ENCODE peak calls at places on chromosomes 2 and 18, in six cellular contexts. C is GM23338, S is breast epithelium, A is esophagus muscularis mucosa, G is K562, I is endothelial cell of umbilical vein. E is an unnamed sample.

GRCh38 chr2:42770288-42771131 is 6.6 kb upstream of the OXER1 start:
- DNase-seq in C (peak; percentile 93), S (no peak), A (no peak), G (peak; percentile 85), I (peak; percentile 58), E (peak; percentile 75)

GRCh38 chr2:162277344-162277743 is 34.1 kb upstream of the FAP start:
- DNase-seq in C (no peak), S (no peak), A (no peak), G (no peak), I (no peak), E (no peak)

GRCh38 chr2:226999676-227000075 is 163.8 kb downstream of the RHBDD1 start:
- DNase-seq in C (no peak), S (no peak), A (no peak), G (no peak), I (no peak), E (no peak)

GRCh38 chr2:10132596-10132995 is 10.1 kb downstream of the RRM2 start:
- DNase-seq in C (no peak), S (no peak), A (no peak), G (no peak), I (no peak), E (no peak)

GRCh38 chr2:166197446-166197845 is 69.6 kb upstream of the SCN1A start:
- DNase-seq in C (no peak), S (no peak), A (no peak), G (no peak), I (no peak), E (no peak)

GRCh38 chr2:109218087-109218791 is 89.2 kb downstream of the SH3RF3 start:
- DNase-seq in C (no peak), S (peak; percentile 38), A (no peak), G (no peak), I (no peak), E (no peak)

GRCh38 chr2:224772494-224772893 is 56.3 kb upstream of the CCDC195 start:
- DNase-seq in C (no peak), S (no peak), A (no peak), G (no peak), I (no peak), E (no peak)

GRCh38 chr18:8176554-8176953 is 432.7 kb upstream of the RAB12 start:
- DNase-seq in C (peak; percentile 18), S (no peak), A (no peak), G (no peak), I (no peak), E (no peak)

GRCh38 chr2:209721497-209721896 is 50.1 kb upstream of the UNC80 start:
- DNase-seq in C (no peak), S (no peak), A (no peak), G (no peak), I (no peak), E (no peak)

GRCh38 chr2:70703900-70704549 is 64.0 kb downstream of the ADD2 start:
- DNase-seq in C (no peak), S (no peak), A (peak; percentile 62), G (peak; percentile 65), I (no peak), E (no peak)

GRCh38 chr2:154600931-154601494 is 97.5 kb upstream of the KCNJ3 start:
- DNase-seq in C (no peak), S (no peak), A (no peak), G (no peak), I (no peak), E (no peak)

GRCh38 chr2:137348301-137348700 is 583.0 kb downstream of the THSD7B start:
- DNase-seq in C (no peak), S (no peak), A (no peak), G (no peak), I (no peak), E (no peak)

GRCh38 chr2:150698016-150698661 is 210.7 kb upstream of the RND3 start:
- DNase-seq in C (no peak), S (no peak), A (no peak), G (no peak), I (peak; percentile 10), E (no peak)

GRCh38 chr2:97011977-97012569 is 25.7 kb upstream of the FAM178B start:
- DNase-seq in C (peak; percentile 69), S (no peak), A (no peak), G (no peak), I (peak; percentile 72), E (no peak)

GRCh38 chr2:208373460-208374089 is 33.0 kb upstream of the PTH2R start:
- DNase-seq in C (peak; percentile 82), S (no peak), A (no peak), G (peak; percentile 33), I (peak; percentile 28), E (no peak)

GRCh38 chr2:61091485-61091884 is 25.8 kb downstream of the SANBR start:
- DNase-seq in C (no peak), S (no peak), A (no peak), G (no peak), I (no peak), E (no peak)

GRCh38 chr2:239734436-239735005 is 290.6 kb downstream of the NDUFA10 start:
- DNase-seq in C (no peak), S (no peak), A (no peak), G (no peak), I (no peak), E (no peak)

GRCh38 chr2:30273574-30273929 is 42.2 kb downstream of the LBH start:
- DNase-seq in C (no peak), S (no peak), A (no peak), G (no peak), I (no peak), E (no peak)

GRCh38 chr18:2706903-2707302 is 51.4 kb downstream of the SMCHD1 start:
- DNase-seq in C (peak; percentile 40), S (no peak), A (no peak), G (no peak), I (no peak), E (no peak)

GRCh38 chr2:19731040-19731439 is 170.7 kb downstream of the TTC32 start:
- DNase-seq in C (no peak), S (no peak), A (no peak), G (no peak), I (no peak), E (no peak)

GRCh38 chr2:206392118-206392517 is 51.2 kb upstream of the ADAM23 start:
- DNase-seq in C (peak; percentile 87), S (no peak), A (no peak), G (peak; percentile 21), I (peak; percentile 81), E (no peak)

GRCh38 chr2:136116111-136116812 is 1.7 kb downstream of the CXCR4 start:
- DNase-seq in C (peak; percentile 69), S (no peak), A (no peak), G (no peak), I (no peak), E (no peak)

GRCh38 chr2:172578054-172578453 is 22.2 kb downstream of the PDK1 start:
- DNase-seq in C (no peak), S (no peak), A (no peak), G (no peak), I (no peak), E (no peak)

GRCh38 chr2:212949786-212950185 is 201.6 kb downstream of the IKZF2 start:
- DNase-seq in C (no peak), S (no peak), A (no peak), G (no peak), I (no peak), E (no peak)

GRCh38 chr2:125867908-125868307 is 788.0 kb upstream of the GYPC start:
- DNase-seq in C (no peak), S (no peak), A (no peak), G (no peak), I (no peak), E (no peak)

GRCh38 chr2:151120016-151120415 is 141.6 kb downstream of the RBM43 start:
- DNase-seq in C (no peak), S (no peak), A (no peak), G (no peak), I (no peak), E (no peak)

GRCh38 chr2:68127358-68128242 is 30.1 kb upstream of the PNO1 start:
- DNase-seq in C (no peak), S (no peak), A (no peak), G (no peak), I (no peak), E (no peak)

GRCh38 chr2:72833084-72833714 is 7.4 kb upstream of the EXOC6B start:
- DNase-seq in C (peak; percentile 32), S (no peak), A (peak; percentile 82), G (no peak), I (no peak), E (no peak)

GRCh38 chr2:29260151-29260772 is 145.0 kb downstream of the CLIP4 start:
- DNase-seq in C (no peak), S (no peak), A (no peak), G (no peak), I (peak; percentile 80), E (no peak)

DNA sequence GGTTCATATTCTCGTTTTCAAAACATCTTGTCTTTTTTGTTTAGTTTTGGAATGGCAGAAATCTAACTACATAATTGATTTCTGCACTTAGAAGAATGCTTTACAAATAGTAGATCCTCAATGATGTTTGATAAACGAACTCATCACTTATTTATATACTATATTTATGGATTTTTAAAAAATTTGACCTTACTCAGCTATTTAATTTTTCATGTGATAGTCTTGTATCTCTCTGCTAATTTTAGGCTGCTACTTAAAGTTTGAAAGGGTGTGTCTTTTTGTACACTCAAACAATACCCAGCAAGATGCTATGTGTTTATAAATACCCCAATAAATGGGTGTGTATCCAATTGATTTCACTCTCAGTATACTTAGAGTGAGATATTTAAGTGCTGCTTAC is 86.9 kb downstream of the EHBP1 start:
- DNase-seq in C (no peak), S (no peak), A (no peak), G (no peak), I (no peak), E (no peak)
- H3K4me1 ChIP-seq in C (no peaks in the 10 kb centered on the region), S (no peaks in the 10 kb centered on the region), A (peaks cover 10% of the 10 kb centered on the region), G (no peaks in the 10 kb centered on the region), I (peaks cover 13% of the 10 kb centered on the region), E (peaks cover 29% of the 10 kb centered on the region)

GRCh38 chr18:62452280-62452824 is 70.5 kb upstream of the ZCCHC2 start:
- DNase-seq in C (no peak), S (peak; percentile 48), A (peak; percentile 64), G (no peak), I (no peak), E (no peak)
- TF ChIP-seq POLR2AphosphoS5 in C (no peak), S (no peak), A (no peak), G (no peak), I (no peak), E (no peak)

GRCh38 chr18:13369756-13370510 is 151.4 kb downstream of the LDLRAD4 start:
- DNase-seq in C (no peak), S (no peak), A (peak; percentile 81), G (no peak), I (no peak), E (no peak)
- H3K4me3 ChIP-seq in C (no peak overlapping the region), S (no peak overlapping the region), A (no peak overlapping the region), G (no peak overlapping the region), I (no peak overlapping the region), E (no peak overlapping the region)

DNA sequence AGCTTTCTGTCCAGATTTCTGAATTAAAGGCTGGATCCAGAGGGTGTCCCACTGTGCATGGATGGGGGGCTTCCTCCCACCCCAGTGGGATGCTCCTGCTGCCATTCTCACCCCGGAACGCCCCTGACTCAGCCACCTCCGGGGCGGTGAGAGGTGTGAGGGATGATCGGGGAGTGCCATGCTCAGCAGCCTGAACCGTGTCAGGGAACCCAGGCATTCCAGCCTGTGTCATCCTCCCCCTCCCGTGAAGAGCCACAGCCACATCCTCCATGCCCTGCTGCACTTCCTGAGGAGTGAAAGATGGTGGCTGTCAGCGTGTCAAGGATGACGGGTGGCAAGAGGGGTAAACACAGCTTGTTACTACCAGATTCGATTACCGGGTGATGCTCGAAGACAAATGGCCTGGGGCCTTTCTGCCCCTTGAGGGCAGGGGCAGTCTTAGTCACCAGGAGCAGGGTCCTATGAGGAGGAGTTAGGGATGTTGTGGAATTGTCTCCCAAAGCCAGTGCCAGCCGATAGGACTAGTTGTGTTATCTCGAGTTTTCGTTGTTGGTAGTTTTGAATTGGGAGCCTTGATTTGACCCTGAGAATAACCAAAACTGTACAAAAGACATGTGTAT is 80.8 kb downstream of the TCF7L1 start:
- DNase-seq in C (peak; percentile 56), S (no peak), A (no peak), G (no peak), I (no peak), E (no peak)
- H3K4me1 ChIP-seq in C (peaks cover 68% of the 10 kb centered on the region), S (peaks cover 7% of the 10 kb centered on the region), A (peaks cover 41% of the 10 kb centered on the region), G (no peaks in the 10 kb centered on the region), I (no peaks in the 10 kb centered on the region), E (peaks cover 31% of the 10 kb centered on the region)